ENCODE peak calls at places on chromosomes 16 and 17, in six cellular contexts. Q is stimulated activated CD4-positive, alpha-beta T cell treated with anti-CD3 and anti-CD28 coated beads, Interleukin-2, amount 100 ng/mL, for 48 hours; Z is EL; U is astrocyte of the spinal cord; E is HTR-8/SVneo; F is NCI-H1417. M is an unnamed sample.

GRCh38 chr16:55035037-55035436 is 104.4 kb downstream of the IRX5 start:
- DNase-seq in E (no peak), U (no peak), Q (peak; percentile 25), F (peak; percentile 19), Z (peak; percentile 13), M (peak; percentile 10)

GRCh38 chr17:31888124-31888523 is 13.4 kb downstream of the UTP6 start:
- DNase-seq in E (no peak), Q (no peak), F (no peak), Z (no peak), U (no peak), M (no peak)

GRCh38 chr16:57568173-57568678 is 25.8 kb downstream of the ADGRG5 start:
- DNase-seq in Z (no peak), U (no peak), E (no peak), F (no peak), Q (no peak), M (no peak)

GRCh38 chr16:85616608-85617311 is 3.6 kb downstream of the GSE1 start:
- DNase-seq in Q (no peak), E (no peak), Z (no peak), U (peak; percentile 22), F (peak; percentile 27), M (no peak)

GRCh38 chr16:12054868-12055267 is 78.3 kb downstream of the SNX29 start:
- DNase-seq in E (no peak), Q (no peak), Z (no peak), F (no peak), U (no peak), M (no peak)

GRCh38 chr16:78780808-78781207 is 681.4 kb downstream of the WWOX start:
- DNase-seq in E (no peak), F (no peak), U (no peak), Z (no peak), Q (no peak), M (no peak)

GRCh38 chr16:73152731-73153130 is 104.8 kb upstream of the ZFHX3 start:
- DNase-seq in Q (no peak), F (no peak), Z (no peak), E (no peak), U (no peak), M (no peak)

GRCh38 chr17:61616783-61617182 is 25.8 kb upstream of the NACA2 start:
- DNase-seq in Q (no peak), U (no peak), E (no peak), Z (no peak), F (no peak), M (no peak)

GRCh38 chr17:79981090-79981489 is 54.6 kb downstream of the TBC1D16 start:
- DNase-seq in F (no peak), Z (no peak), U (no peak), Q (no peak), E (no peak), M (no peak)

GRCh38 chr16:67248401-67249177 is at the start of gene SLC9A5:
- DNase-seq in U (no peak), Z (peak; percentile 39), F (no peak), Q (no peak), E (peak; percentile 47), M (no peak)

GRCh38 chr16:31185339-31185738 is 5.4 kb downstream of the FUS start:
- DNase-seq in E (no peak), U (no peak), Q (no peak), Z (no peak), F (no peak), M (no peak)

GRCh38 chr17:38449364-38449763 is 21.1 kb downstream of the ARHGAP23 start:
- DNase-seq in E (no peak), U (no peak), Z (peak; percentile 73), Q (no peak), F (no peak), M (no peak)

M was measured in amniotic stem cell.